ENCODE peak calls at places on chromosomes 6 and 20, in eight cellular contexts. One of them, this sample, is unnamed.

GRCh38 chr6:150547511-150548222 is 52.0 kb upstream of the PLEKHG1 start:
- DNase-seq in psoas muscle: peak; percentile 61
- DNase-seq in cardiac muscle cell: peak; percentile 7
- DNase-seq in HFF-Myc: no peak
- DNase-seq in cardiac fibroblast: no peak
- DNase-seq in AG04450: no peak
- DNase-seq in HL-60: no peak
- DNase-seq in bronchial epithelial cell: no peak
- DNase-seq in this sample: no peak

GRCh38 chr6:138128096-138128495 is 20.9 kb upstream of the PERP start:
- DNase-seq in cardiac fibroblast: no peak
- DNase-seq in AG04450: no peak
- DNase-seq in HFF-Myc: no peak
- DNase-seq in cardiac muscle cell: no peak
- DNase-seq in psoas muscle: no peak
- DNase-seq in bronchial epithelial cell: no peak
- DNase-seq in HL-60: no peak
- DNase-seq in this sample: no peak

GRCh38 chr20:1125266-1125665 is 6.9 kb downstream of the PSMF1 start:
- DNase-seq in psoas muscle: no peak
- DNase-seq in AG04450: no peak
- DNase-seq in cardiac fibroblast: no peak
- DNase-seq in bronchial epithelial cell: no peak
- DNase-seq in HFF-Myc: no peak
- DNase-seq in HL-60: no peak
- DNase-seq in cardiac muscle cell: no peak
- DNase-seq in this sample: no peak

GRCh38 chr6:99185525-99185924 is 163.9 kb downstream of the FAXC start:
- DNase-seq in psoas muscle: no peak
- DNase-seq in HFF-Myc: no peak
- DNase-seq in bronchial epithelial cell: no peak
- DNase-seq in cardiac fibroblast: no peak
- DNase-seq in cardiac muscle cell: no peak
- DNase-seq in HL-60: no peak
- DNase-seq in AG04450: no peak
- DNase-seq in this sample: no peak

GRCh38 chr6:7146079-7146828 is 38.5 kb downstream of the RREB1 start:
- DNase-seq in psoas muscle: peak; percentile 73
- DNase-seq in HFF-Myc: no peak
- DNase-seq in HL-60: peak; percentile 67
- DNase-seq in cardiac muscle cell: no peak
- DNase-seq in AG04450: no peak
- DNase-seq in bronchial epithelial cell: peak; percentile 56
- DNase-seq in cardiac fibroblast: peak; percentile 78
- DNase-seq in this sample: no peak

GRCh38 chr20:63574156-63574828 is at the start of gene HELZ2:
- DNase-seq in bronchial epithelial cell: peak; percentile 20
- DNase-seq in cardiac fibroblast: peak; percentile 56
- DNase-seq in AG04450: no peak
- DNase-seq in HL-60: no peak
- DNase-seq in cardiac muscle cell: peak; percentile 78
- DNase-seq in HFF-Myc: no peak
- DNase-seq in psoas muscle: peak; percentile 82
- DNase-seq in this sample: no peak

GRCh38 chr6:162344301-162344700 is 383.3 kb downstream of the PRKN start:
- DNase-seq in HFF-Myc: no peak
- DNase-seq in AG04450: no peak
- DNase-seq in cardiac fibroblast: no peak
- DNase-seq in bronchial epithelial cell: no peak
- DNase-seq in HL-60: no peak
- DNase-seq in psoas muscle: no peak
- DNase-seq in cardiac muscle cell: no peak
- DNase-seq in this sample: no peak

GRCh38 chr6:160261991-160262718 is 3.5 kb upstream of the SLC22A2 start:
- DNase-seq in HL-60: no peak
- DNase-seq in psoas muscle: no peak
- DNase-seq in HFF-Myc: no peak
- DNase-seq in cardiac muscle cell: no peak
- DNase-seq in AG04450: no peak
- DNase-seq in cardiac fibroblast: peak; percentile 22
- DNase-seq in bronchial epithelial cell: no peak
- DNase-seq in this sample: no peak

GRCh38 chr6:90820436-90820835 is 233.6 kb upstream of the MAP3K7 start:
- DNase-seq in cardiac fibroblast: no peak
- DNase-seq in HL-60: no peak
- DNase-seq in cardiac muscle cell: no peak
- DNase-seq in HFF-Myc: no peak
- DNase-seq in AG04450: no peak
- DNase-seq in bronchial epithelial cell: peak; percentile 79
- DNase-seq in psoas muscle: no peak
- DNase-seq in this sample: no peak

GRCh38 chr6:142810952-142811514 is 133.9 kb downstream of the HIVEP2 start:
- DNase-seq in HL-60: no peak
- DNase-seq in cardiac fibroblast: no peak
- DNase-seq in AG04450: peak; percentile 54
- DNase-seq in cardiac muscle cell: no peak
- DNase-seq in HFF-Myc: peak; percentile 27
- DNase-seq in psoas muscle: no peak
- DNase-seq in bronchial epithelial cell: no peak
- DNase-seq in this sample: peak; percentile 69

GRCh38 chr6:28243946-28244345 is 8.1 kb downstream of the ZKSCAN4 start:
- DNase-seq in HFF-Myc: no peak
- DNase-seq in bronchial epithelial cell: no peak
- DNase-seq in cardiac muscle cell: no peak
- DNase-seq in cardiac fibroblast: no peak
- DNase-seq in psoas muscle: no peak
- DNase-seq in HL-60: no peak
- DNase-seq in AG04450: no peak
- DNase-seq in this sample: no peak

GRCh38 chr6:321158-321438 is 28.8 kb downstream of the DUSP22 start:
- DNase-seq in psoas muscle: no peak
- DNase-seq in HFF-Myc: no peak
- DNase-seq in AG04450: no peak
- DNase-seq in cardiac muscle cell: no peak
- DNase-seq in cardiac fibroblast: no peak
- DNase-seq in HL-60: no peak
- DNase-seq in bronchial epithelial cell: peak; percentile 33
- DNase-seq in this sample: no peak

GRCh38 chr20:48275737-48276342 is 490.6 kb upstream of the SULF2 start:
- DNase-seq in cardiac fibroblast: no peak
- DNase-seq in psoas muscle: no peak
- DNase-seq in bronchial epithelial cell: no peak
- DNase-seq in cardiac muscle cell: peak; percentile 37
- DNase-seq in HFF-Myc: no peak
- DNase-seq in AG04450: no peak
- DNase-seq in HL-60: no peak
- DNase-seq in this sample: no peak

GRCh38 chr6:35139924-35140524 is 1.1 kb downstream of the TCP11 start:
- DNase-seq in psoas muscle: peak; percentile 51
- DNase-seq in HFF-Myc: peak; percentile 43
- DNase-seq in cardiac muscle cell: peak; percentile 73
- DNase-seq in cardiac fibroblast: peak; percentile 89
- DNase-seq in bronchial epithelial cell: peak; percentile 58
- DNase-seq in HL-60: peak; percentile 35
- DNase-seq in AG04450: peak; percentile 56
- DNase-seq in this sample: peak; percentile 40

GRCh38 chr6:137233561-137234504 is 14.6 kb upstream of the IFNGR1 start:
- DNase-seq in AG04450: peak; percentile 68
- DNase-seq in HL-60: peak; percentile 82
- DNase-seq in cardiac fibroblast: peak; percentile 96
- DNase-seq in bronchial epithelial cell: peak; percentile 91
- DNase-seq in HFF-Myc: no peak
- DNase-seq in cardiac muscle cell: no peak
- DNase-seq in psoas muscle: peak; percentile 67
- DNase-seq in this sample: no peak

GRCh38 chr6:131918650-131919355 is 32.4 kb downstream of the CCN2 start:
- DNase-seq in cardiac fibroblast: no peak
- DNase-seq in HFF-Myc: no peak
- DNase-seq in AG04450: no peak
- DNase-seq in bronchial epithelial cell: no peak
- DNase-seq in psoas muscle: no peak
- DNase-seq in cardiac muscle cell: no peak
- DNase-seq in HL-60: no peak
- DNase-seq in this sample: no peak

GRCh38 chr6:131920656-131921055 is 30.5 kb downstream of the CCN2 start:
- DNase-seq in AG04450: no peak
- DNase-seq in HFF-Myc: no peak
- DNase-seq in cardiac muscle cell: no peak
- DNase-seq in cardiac fibroblast: no peak
- DNase-seq in HL-60: no peak
- DNase-seq in bronchial epithelial cell: no peak
- DNase-seq in psoas muscle: no peak
- DNase-seq in this sample: no peak

GRCh38 chr6:131917318-131917717 is 33.9 kb downstream of the CCN2 start:
- DNase-seq in psoas muscle: no peak
- DNase-seq in cardiac muscle cell: no peak
- DNase-seq in cardiac fibroblast: no peak
- DNase-seq in bronchial epithelial cell: no peak
- DNase-seq in HL-60: no peak
- DNase-seq in HFF-Myc: no peak
- DNase-seq in AG04450: no peak
- DNase-seq in this sample: no peak

GRCh38 chr6:131916847-131917246 is 34.3 kb downstream of the CCN2 start:
- DNase-seq in cardiac fibroblast: no peak
- DNase-seq in HL-60: no peak
- DNase-seq in HFF-Myc: no peak
- DNase-seq in bronchial epithelial cell: no peak
- DNase-seq in psoas muscle: no peak
- DNase-seq in AG04450: no peak
- DNase-seq in cardiac muscle cell: no peak
- DNase-seq in this sample: no peak

GRCh38 chr6:131917763-131918649 is 33.2 kb downstream of the CCN2 start:
- DNase-seq in bronchial epithelial cell: no peak
- DNase-seq in HL-60: no peak
- DNase-seq in psoas muscle: no peak
- DNase-seq in cardiac fibroblast: no peak
- DNase-seq in cardiac muscle cell: no peak
- DNase-seq in AG04450: no peak
- DNase-seq in HFF-Myc: no peak
- DNase-seq in this sample: no peak
- TF ChIP-seq CTCF in bronchial epithelial cell: no peak
- TF ChIP-seq CTCF in HL-60: no peak
- TF ChIP-seq CTCF in psoas muscle: no peak
- TF ChIP-seq CTCF in cardiac fibroblast: no peak
- TF ChIP-seq CTCF in cardiac muscle cell: no peak
- TF ChIP-seq CTCF in AG04450: no peak
- TF ChIP-seq CTCF in HFF-Myc: no peak
- TF ChIP-seq CTCF in this sample: no peak

GRCh38 chr6:163543311-163543710 is 128.8 kb downstream of the QKI start:
- DNase-seq in cardiac muscle cell: no peak
- DNase-seq in HFF-Myc: no peak
- DNase-seq in AG04450: no peak
- DNase-seq in cardiac fibroblast: no peak
- DNase-seq in psoas muscle: no peak
- DNase-seq in HL-60: no peak
- DNase-seq in bronchial epithelial cell: no peak
- DNase-seq in this sample: no peak
- H3K4me3 ChIP-seq in cardiac muscle cell: no peak overlapping the region
- H3K4me3 ChIP-seq in HFF-Myc: no peak overlapping the region
- H3K4me3 ChIP-seq in AG04450: no peak overlapping the region
- H3K4me3 ChIP-seq in cardiac fibroblast: no peak overlapping the region
- H3K4me3 ChIP-seq in psoas muscle: no peak overlapping the region
- H3K4me3 ChIP-seq in HL-60: no peak overlapping the region
- H3K4me3 ChIP-seq in bronchial epithelial cell: no peak overlapping the region
- H3K4me3 ChIP-seq in this sample: no peak overlapping the region

DNA sequence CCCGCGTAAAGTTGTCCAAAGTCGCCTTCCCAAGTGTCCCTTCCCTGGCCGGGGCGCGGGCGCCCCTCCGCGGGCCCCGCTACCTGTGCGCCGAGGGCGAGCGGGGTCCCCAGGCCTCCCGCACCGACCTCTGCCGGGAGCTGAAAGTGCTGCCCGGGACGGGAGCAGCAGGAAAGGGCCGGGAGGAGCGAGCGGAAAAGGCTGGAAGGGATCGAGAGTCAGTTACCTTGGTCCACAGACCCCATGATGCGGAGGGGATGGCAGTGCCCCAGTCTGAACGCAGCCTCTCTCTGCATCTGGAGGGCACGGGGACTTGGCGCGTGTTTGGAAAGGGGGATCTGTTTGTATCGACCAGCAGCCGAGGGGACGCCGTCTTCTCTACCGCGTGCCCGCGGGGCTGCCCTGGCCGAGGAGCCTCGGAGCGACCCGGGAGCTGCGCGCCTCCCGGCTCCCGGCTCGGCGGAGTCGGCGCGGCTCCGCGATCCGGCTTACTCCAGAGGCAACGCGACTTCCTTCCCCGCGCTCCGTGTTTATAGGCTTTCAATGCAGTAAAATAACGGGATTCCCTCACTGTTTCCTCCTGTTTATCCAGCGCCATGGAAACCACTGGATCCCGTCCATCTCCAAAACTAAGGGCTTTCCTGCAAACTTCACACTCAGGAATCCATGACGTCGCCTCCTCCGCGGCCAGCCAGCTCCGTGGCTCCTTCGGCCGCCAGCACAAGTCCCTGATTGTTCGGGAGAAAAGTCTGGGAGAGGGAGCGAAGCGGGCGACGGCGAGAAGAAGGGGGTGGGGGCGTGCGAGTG is 20.0 kb upstream of the NFATC2 start:
- DNase-seq in bronchial epithelial cell: peak; percentile 71
- DNase-seq in HL-60: no peak
- DNase-seq in AG04450: peak; percentile 83
- DNase-seq in psoas muscle: peak; percentile 82
- DNase-seq in cardiac fibroblast: peak; percentile 92
- DNase-seq in HFF-Myc: peak; percentile 87
- DNase-seq in cardiac muscle cell: peak; percentile 81
- DNase-seq in this sample: peak; percentile 88
- TF ChIP-seq CTCF in bronchial epithelial cell: no peak
- TF ChIP-seq CTCF in HL-60: no peak
- TF ChIP-seq CTCF in AG04450: peak; percentile 20
- TF ChIP-seq CTCF in psoas muscle: no peak
- TF ChIP-seq CTCF in cardiac fibroblast: no peak
- TF ChIP-seq CTCF in HFF-Myc: peak; percentile 19
- TF ChIP-seq CTCF in cardiac muscle cell: peak; percentile 26
- TF ChIP-seq CTCF in this sample: peak; percentile 20

DNA sequence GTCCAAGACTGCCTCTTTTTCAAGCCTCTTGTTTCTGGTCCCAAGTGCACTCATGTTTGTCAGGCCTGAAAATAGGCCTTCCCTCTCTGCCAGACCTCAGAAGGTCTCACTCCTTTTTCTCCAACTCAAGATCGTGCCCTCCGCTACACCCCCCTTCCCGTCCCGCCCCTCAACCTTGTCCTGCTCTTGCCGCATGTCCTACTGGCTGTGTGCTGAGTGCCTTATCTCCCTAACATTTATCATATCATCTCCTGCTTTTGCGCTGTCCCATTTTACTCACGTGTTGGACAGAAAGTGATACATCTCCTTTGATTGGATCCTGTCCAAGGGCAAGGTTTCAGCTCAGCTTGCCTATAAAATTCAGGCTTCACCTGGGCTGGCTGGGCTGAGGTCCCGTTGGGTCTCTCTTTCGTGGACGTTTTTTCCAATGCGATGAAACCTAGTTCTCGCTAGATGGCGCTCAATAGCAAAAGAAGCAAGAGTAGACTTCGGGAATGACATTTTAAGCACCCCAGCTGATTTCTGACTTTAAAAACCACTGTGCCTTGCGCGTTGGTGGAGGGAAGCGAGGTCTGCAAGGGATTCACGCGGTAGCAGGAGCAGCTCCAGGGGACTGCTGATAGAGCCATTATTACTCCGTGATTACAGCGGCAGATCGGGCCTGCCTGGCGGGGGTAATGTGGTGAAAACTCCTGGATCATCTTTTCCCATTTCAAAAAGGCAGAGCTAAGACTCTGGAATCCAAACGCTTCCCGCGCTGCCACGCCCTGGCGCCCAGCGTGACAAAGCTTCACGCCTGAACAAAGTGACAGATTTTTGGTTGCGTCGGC is 137.6 kb downstream of the IMPG1 start:
- DNase-seq in bronchial epithelial cell: peak; percentile 70
- DNase-seq in psoas muscle: no peak
- DNase-seq in AG04450: peak; percentile 55
- DNase-seq in cardiac muscle cell: peak; percentile 87
- DNase-seq in HFF-Myc: peak; percentile 65
- DNase-seq in HL-60: peak; percentile 6
- DNase-seq in cardiac fibroblast: peak; percentile 85
- DNase-seq in this sample: peak; percentile 25
- H3K4me3 ChIP-seq in bronchial epithelial cell: peak overlapping the region; percentile 20
- H3K4me3 ChIP-seq in psoas muscle: peak overlapping the region; percentile 58
- H3K4me3 ChIP-seq in AG04450: peak overlapping the region; percentile 58
- H3K4me3 ChIP-seq in cardiac muscle cell: peak overlapping the region; percentile 4
- H3K4me3 ChIP-seq in HFF-Myc: peak overlapping the region; percentile 34
- H3K4me3 ChIP-seq in HL-60: no peak overlapping the region
- H3K4me3 ChIP-seq in cardiac fibroblast: peak overlapping the region; percentile 47
- H3K4me3 ChIP-seq in this sample: peak overlapping the region; percentile 53